ENCODE peak calls at places on chromosomes 1 and 21, in seven cellular contexts. C is HepG2; I is upper lobe of right lung; U is ascending aorta; M is CD4-positive, CD25-positive, alpha-beta regulatory T cell; T is adrenal gland; Q is IMR-90. D is an unnamed sample. For H3K4me1, the result is how much of the 10 kb centered on the place peaks cover.

GRCh38 chr1:178076607-178077006 is 17.3 kb upstream of the RASAL2 start:
- DNase-seq in U (no peak), C (no peak), I (no peak), Q (no peak), M (no peak), T (no peak), D (no peak)

GRCh38 chr1:6180578-6181311 is 624 bp upstream of the CHD5 start:
- DNase-seq in I (no peak), C (no peak), M (no peak), U (no peak), T (no peak), Q (no peak), D (no peak)

GRCh38 chr1:167627615-167627864 is 2.5 kb upstream of the RCSD1 start:
- DNase-seq in Q (no peak), M (no peak), C (no peak), U (no peak), I (no peak), T (no peak), D (no peak)

GRCh38 chr1:91736999-91737615 is 148.8 kb downstream of the TGFBR3 start:
- DNase-seq in C (peak), I (no peak), U (peak), M (no peak), Q (peak), T (peak), D (no peak)

GRCh38 chr21:44067011-44067839 is 40.0 kb upstream of the PWP2 start:
- DNase-seq in Q (no peak), C (peak), I (no peak), M (no peak), T (no peak), U (peak), D (no peak)

GRCh38 chr1:233364695-233365539 is 37.4 kb downstream of the MAP3K21 start:
- DNase-seq in I (no peak), T (no peak), Q (peak), M (no peak), C (no peak), U (no peak), D (peak)

GRCh38 chr1:55586771-55587170 is 371.6 kb upstream of the USP24 start:
- DNase-seq in C (no peak), M (no peak), Q (no peak), U (no peak), T (no peak), I (no peak), D (no peak)

GRCh38 chr1:185916866-185917265 is 182.7 kb downstream of the HMCN1 start:
- DNase-seq in C (no peak), U (no peak), Q (peak), M (no peak), T (no peak), I (no peak), D (no peak)

GRCh38 chr1:207050428-207050767 is 610 bp downstream of the YOD1 start:
- DNase-seq in M (no peak), I (no peak), T (no peak), U (peak), C (no peak), Q (no peak), D (no peak)

GRCh38 chr1:56202186-56202585 is 377.2 kb downstream of the PLPP3 start:
- DNase-seq in U (no peak), I (no peak), T (no peak), Q (no peak), M (no peak), C (no peak), D (no peak)

GRCh38 chr1:73065585-73065984 is 783.2 kb upstream of the NEGR1 start:
- DNase-seq in C (no peak), I (no peak), M (no peak), Q (no peak), T (no peak), U (no peak), D (no peak)

GRCh38 chr1:42684139-42684538 is 1.9 kb downstream of the YBX1 start:
- DNase-seq in U (no peak), M (no peak), C (peak), Q (peak), T (no peak), I (no peak), D (no peak)

GRCh38 chr1:218930879-218931278 is 242.8 kb upstream of the LYPLAL1 start:
- DNase-seq in C (no peak), M (no peak), Q (peak), I (no peak), T (no peak), U (no peak), D (no peak)

GRCh38 chr1:5265416-5266075 is 611.1 kb downstream of the AJAP1 start:
- DNase-seq in C (no peak), U (no peak), I (no peak), Q (no peak), T (no peak), M (no peak), D (no peak)

GRCh38 chr1:208244584-208244916 is 366 bp upstream of the PLXNA2 start:
- DNase-seq in Q (no peak), T (no peak), M (no peak), U (no peak), I (no peak), C (no peak), D (peak)

GRCh38 chr1:1879942-1880341 is 10.9 kb downstream of the GNB1 start:
- DNase-seq in M (no peak), I (no peak), C (no peak), U (no peak), Q (no peak), T (no peak), D (no peak)

GRCh38 chr1:181501612-181502011 is 18.3 kb downstream of the CACNA1E start:
- DNase-seq in U (no peak), I (no peak), T (no peak), M (no peak), Q (no peak), C (no peak), D (no peak)

GRCh38 chr1:97877307-97877706 is 43.5 kb downstream of the DPYD start:
- DNase-seq in M (no peak), I (no peak), T (no peak), Q (peak), U (no peak), C (no peak), D (no peak)

GRCh38 chr1:58964880-58965279 is 181.0 kb upstream of the JUN start:
- DNase-seq in U (no peak), I (peak), T (peak), C (peak), M (no peak), Q (peak), D (no peak)

GRCh38 chr1:1960480-1961196 is 41.6 kb upstream of the TMEM52 start:
- DNase-seq in C (no peak), I (no peak), T (no peak), Q (no peak), U (no peak), M (no peak), D (no peak)

GRCh38 chr1:161091796-161092507 is 2.6 kb upstream of the NECTIN4 start:
- DNase-seq in C (no peak), T (no peak), M (no peak), Q (no peak), I (no peak), U (peak), D (no peak)

GRCh38 chr1:159171688-159172501 is 480 bp downstream of the CADM3 start:
- DNase-seq in T (no peak), C (no peak), I (no peak), Q (no peak), M (no peak), U (no peak), D (no peak)

GRCh38 chr1:93603581-93603980 is 78.1 kb downstream of the BCAR3 start:
- DNase-seq in Q (no peak), M (no peak), U (no peak), C (no peak), I (no peak), T (no peak), D (no peak)

GRCh38 chr1:110007045-110007444 is 22.5 kb downstream of the AHCYL1 start:
- DNase-seq in I (no peak), T (no peak), Q (no peak), U (no peak), M (no peak), C (no peak), D (no peak)
- H3K4me1 ChIP-seq in I (half or more), T (under half), Q (under half), U (under half), M (under half), C (under half), D (under half)

GRCh38 chr1:27147842-27148518 is 6.9 kb downstream of the SLC9A1 start:
- DNase-seq in Q (no peak), C (no peak), U (no peak), T (no peak), I (no peak), M (no peak), D (no peak)

GRCh38 chr1:27148591-27148990 is 6.3 kb downstream of the SLC9A1 start:
- DNase-seq in T (no peak), C (no peak), M (no peak), I (no peak), Q (no peak), U (no peak), D (no peak)

GRCh38 chr1:27149714-27150113 is 5.2 kb downstream of the SLC9A1 start:
- DNase-seq in Q (no peak), I (no peak), U (no peak), C (no peak), T (no peak), M (no peak), D (no peak)

GRCh38 chr1:27150183-27150582 is 4.7 kb downstream of the SLC9A1 start:
- DNase-seq in U (no peak), C (no peak), I (no peak), Q (no peak), T (no peak), M (no peak), D (no peak)

GRCh38 chr1:27149084-27149483 is 5.8 kb downstream of the SLC9A1 start:
- DNase-seq in C (no peak), Q (no peak), T (no peak), I (no peak), M (no peak), U (no peak), D (no peak)
- H3K27ac ChIP-seq in C (no peak), Q (no peak), T (peak), I (peak), M (no peak), U (peak), D (no peak)

GRCh38 chr1:226664413-226665101 is 74.5 kb downstream of the ITPKB start:
- DNase-seq in M (no peak), U (peak), Q (peak), I (no peak), C (no peak), T (no peak), D (no peak)

GRCh38 chr1:226661271-226661670 is 77.8 kb downstream of the ITPKB start:
- DNase-seq in U (no peak), Q (no peak), T (no peak), C (no peak), M (no peak), I (no peak), D (no peak)

GRCh38 chr1:226663327-226663704 is 75.8 kb downstream of the ITPKB start:
- DNase-seq in Q (no peak), U (no peak), C (no peak), M (no peak), I (no peak), T (no peak), D (no peak)

GRCh38 chr1:226661965-226662364 is 77.1 kb downstream of the ITPKB start:
- DNase-seq in T (no peak), I (no peak), U (no peak), M (no peak), Q (peak), C (no peak), D (no peak)

DNA sequence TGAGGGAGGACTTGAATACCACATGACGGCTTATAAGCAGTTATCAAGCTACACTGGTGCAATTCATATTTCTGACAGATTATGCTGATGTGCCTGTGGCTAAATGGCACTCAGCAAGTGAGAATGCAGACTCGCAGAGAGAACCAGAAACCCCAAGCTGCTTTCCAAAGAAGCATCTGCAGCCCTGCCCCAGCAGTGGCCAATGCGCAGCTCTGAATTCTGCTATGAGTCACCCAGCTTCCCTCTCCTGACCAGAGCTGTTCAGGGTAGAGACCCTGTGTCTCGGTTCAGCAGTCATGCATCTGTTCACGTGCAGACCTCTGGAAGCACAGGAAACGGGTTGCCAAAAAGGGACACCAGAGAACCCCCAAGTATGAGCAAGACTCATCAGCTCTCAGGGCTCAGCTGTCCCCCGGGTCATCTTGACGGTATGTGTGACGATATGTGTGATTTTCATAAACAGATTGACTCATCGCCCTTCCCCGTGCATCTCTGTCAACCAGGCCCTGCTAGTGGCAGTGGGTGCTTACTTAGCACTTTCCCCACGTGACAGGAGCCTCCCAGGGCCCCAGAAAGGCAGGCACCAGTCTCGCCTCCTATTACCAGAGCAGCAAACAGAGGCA is 76.3 kb downstream of the ITPKB start:
- DNase-seq in M (peak), T (peak), I (no peak), C (no peak), U (peak), Q (peak), D (peak)
- H3K4me1 ChIP-seq in M (under half), T (half or more), I (half or more), C (under half), U (under half), Q (under half), D (half or more)

GRCh38 chr1:223845810-223846667 is at the start of gene TP53BP2:
- DNase-seq in Q (peak), T (peak), U (peak), I (peak), M (peak), C (peak), D (peak)
- H3K27ac ChIP-seq in Q (peak), T (peak), U (peak), I (peak), M (peak), C (peak), D (peak)

GRCh38 chr1:85407978-85408377 is 57.0 kb downstream of the DDAH1 start:
- DNase-seq in T (no peak), C (no peak), U (no peak), M (no peak), Q (no peak), I (no peak), D (no peak)
- H3K4me1 ChIP-seq in T (under half), C (under half), U (under half), M (under half), Q (under half), I (under half), D (under half)

GRCh38 chr21:38818336-38818723 is 12.6 kb downstream of the ETS2 start:
- DNase-seq in C (no peak), T (no peak), M (no peak), I (no peak), U (no peak), Q (no peak), D (no peak)
- H3K27ac ChIP-seq in C (no peak), T (peak), M (no peak), I (peak), U (peak), Q (no peak), D (no peak)

GRCh38 chr21:35048183-35048601 is 910 bp downstream of the RUNX1 start:
- DNase-seq in C (no peak), I (peak), M (no peak), Q (no peak), T (peak), U (no peak), D (peak)

GRCh38 chr21:35044770-35045538 is 4.1 kb downstream of the RUNX1 start:
- DNase-seq in U (no peak), Q (no peak), T (no peak), M (no peak), I (no peak), C (no peak), D (no peak)

GRCh38 chr21:35045539-35046222 is 3.4 kb downstream of the RUNX1 start:
- DNase-seq in I (no peak), M (peak), Q (no peak), U (no peak), T (no peak), C (no peak), D (peak)

GRCh38 chr21:35046223-35046690 is 2.8 kb downstream of the RUNX1 start:
- DNase-seq in Q (no peak), T (no peak), I (no peak), U (no peak), M (no peak), C (no peak), D (no peak)

GRCh38 chr21:35046880-35047229 is 2.2 kb downstream of the RUNX1 start:
- DNase-seq in M (no peak), I (no peak), Q (no peak), T (no peak), U (peak), C (peak), D (no peak)
- H3K4me1 ChIP-seq in M (half or more), I (under half), Q (under half), T (under half), U (under half), C (under half), D (half or more)

GRCh38 chr1:29756901-29757729 is 520.8 kb downstream of the PTPRU start:
- DNase-seq in I (no peak), Q (no peak), M (no peak), T (no peak), U (no peak), C (no peak), D (no peak)
- H3K27ac ChIP-seq in I (no peak), Q (no peak), M (no peak), T (no peak), U (no peak), C (no peak), D (no peak)

GRCh38 chr1:154430903-154431302 is 25.8 kb downstream of the IL6R start:
- DNase-seq in I (no peak), U (no peak), Q (no peak), T (no peak), M (no peak), C (no peak), D (no peak)
- H3K4me1 ChIP-seq in I (half or more), U (under half), Q (under half), T (under half), M (half or more), C (under half), D (under half)